ENCODE peak calls at places on chromosomes 2 and 18, in seven cellular contexts. Y is IMR-90; K is uterus; X is aorta; F is colonic mucosa; R is CD8-positive, alpha-beta T cell; U is fibroblast of lung. D is an unnamed sample.

GRCh38 chr2:62410015-62410453 is 96.0 kb downstream of the TMEM17 start:
- DNase-seq in Y (no peak), K (no peak), X (no peak), F (no peak), R (no peak), U (no peak), D (no peak)

GRCh38 chr2:237708961-237709360 is 81.6 kb downstream of the LRRFIP1 start:
- DNase-seq in Y (no peak), K (no peak), X (no peak), F (no peak), R (no peak), U (no peak), D (no peak)

GRCh38 chr2:109459485-109459884 is 154.3 kb downstream of the SEPTIN10 start:
- DNase-seq in Y (no peak), K (peak; percentile 7), X (peak; percentile 59), F (no peak), R (no peak), U (peak; percentile 53), D (peak; percentile 35)

GRCh38 chr2:144443837-144444236 is 76.1 kb downstream of the ZEB2 start:
- DNase-seq in Y (no peak), K (no peak), X (no peak), F (no peak), R (no peak), U (no peak), D (no peak)

GRCh38 chr18:30971338-30971956 is 71.1 kb downstream of the DSC3 start:
- DNase-seq in Y (peak; percentile 11), K (no peak), X (no peak), F (no peak), R (no peak), U (peak; percentile 9), D (no peak)

GRCh38 chr2:236360486-236360885 is 96.3 kb upstream of the ASB18 start:
- DNase-seq in Y (no peak), K (no peak), X (no peak), F (no peak), R (no peak), U (peak; percentile 41), D (no peak)

GRCh38 chr2:148507970-148508369 is 136.6 kb upstream of the EPC2 start:
- DNase-seq in Y (no peak), K (no peak), X (no peak), F (no peak), R (no peak), U (no peak), D (no peak)

GRCh38 chr2:96164459-96165184 is 19.4 kb upstream of the DUSP2 start:
- DNase-seq in Y (no peak), K (no peak), X (peak; percentile 69), F (no peak), R (peak; percentile 59), U (no peak), D (no peak)

GRCh38 chr2:29233428-29233827 is 118.2 kb downstream of the CLIP4 start:
- DNase-seq in Y (no peak), K (no peak), X (no peak), F (no peak), R (no peak), U (no peak), D (no peak)

GRCh38 chr2:19195681-19196080 is 162.7 kb downstream of the OSR1 start:
- DNase-seq in Y (peak; percentile 63), K (no peak), X (no peak), F (no peak), R (no peak), U (no peak), D (no peak)

GRCh38 chr2:62014102-62014501 is 108.6 kb downstream of the COMMD1 start:
- DNase-seq in Y (peak; percentile 70), K (peak; percentile 57), X (peak; percentile 80), F (peak; percentile 40), R (no peak), U (peak; percentile 81), D (peak; percentile 81)

GRCh38 chr18:63186934-63187574 is 132.5 kb downstream of the BCL2 start:
- DNase-seq in Y (no peak), K (no peak), X (no peak), F (no peak), R (no peak), U (no peak), D (no peak)

GRCh38 chr2:201154615-201155014 is 28.3 kb upstream of the CASP10 start:
- DNase-seq in Y (no peak), K (no peak), X (no peak), F (no peak), R (no peak), U (no peak), D (no peak)

GRCh38 chr2:235594041-235594440 is 100.2 kb downstream of the AGAP1 start:
- DNase-seq in Y (peak; percentile 89), K (no peak), X (no peak), F (no peak), R (no peak), U (peak; percentile 82), D (no peak)

GRCh38 chr18:45320724-45321123 is 294.6 kb upstream of the SLC14A2 start:
- DNase-seq in Y (no peak), K (no peak), X (no peak), F (no peak), R (no peak), U (peak; percentile 70), D (no peak)

GRCh38 chr2:177474904-177475474 is 82.4 kb downstream of the AGPS start:
- DNase-seq in Y (peak; percentile 52), K (no peak), X (no peak), F (no peak), R (no peak), U (peak; percentile 84), D (no peak)

GRCh38 chr2:6506311-6507258 is 359.1 kb downstream of the CMPK2 start:
- DNase-seq in Y (peak; percentile 43), K (no peak), X (no peak), F (peak; percentile 24), R (no peak), U (peak; percentile 96), D (no peak)

DNA sequence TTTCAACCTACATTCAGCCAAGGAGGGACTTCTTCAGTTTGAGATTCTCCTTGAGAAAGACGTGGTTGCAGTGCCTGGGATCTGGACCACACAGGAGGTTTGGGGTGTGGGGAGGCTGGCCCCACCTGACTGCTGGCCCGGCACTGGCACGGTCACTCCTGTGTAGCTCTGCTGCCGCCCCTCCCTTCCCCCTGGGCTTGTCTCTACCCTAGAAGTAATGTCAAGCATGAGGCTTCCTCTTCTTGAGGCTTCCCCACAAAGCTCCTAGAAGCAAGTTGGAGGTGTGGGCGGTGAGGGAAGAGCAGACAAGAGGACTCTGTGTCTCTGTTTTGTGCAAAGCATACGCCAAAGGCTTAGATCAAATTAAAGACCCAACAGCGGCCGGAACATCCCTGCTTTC is 8.7 kb downstream of the KLHL29 start:
- DNase-seq in Y (no peak), K (no peak), X (no peak), F (no peak), R (no peak), U (no peak), D (no peak)
- H3K27me3 ChIP-seq in Y (no peaks in the 10 kb centered on the region), K (no peaks in the 10 kb centered on the region), X (no peaks in the 10 kb centered on the region), F (no peaks in the 10 kb centered on the region), R (peaks cover 4% of the 10 kb centered on the region), U (no peaks in the 10 kb centered on the region), D (no peaks in the 10 kb centered on the region)

GRCh38 chr2:226839960-226840359 is 4.1 kb downstream of the RHBDD1 start:
- DNase-seq in Y (no peak), K (no peak), X (no peak), F (no peak), R (no peak), U (no peak), D (no peak)
- H3K4me1 ChIP-seq in Y (peaks cover 2% of the 10 kb centered on the region), K (peaks cover 4% of the 10 kb centered on the region), X (no peaks in the 10 kb centered on the region), F (peaks cover 7% of the 10 kb centered on the region), R (peaks cover 48% of the 10 kb centered on the region), U (no peaks in the 10 kb centered on the region), D (peaks cover 22% of the 10 kb centered on the region)

DNA sequence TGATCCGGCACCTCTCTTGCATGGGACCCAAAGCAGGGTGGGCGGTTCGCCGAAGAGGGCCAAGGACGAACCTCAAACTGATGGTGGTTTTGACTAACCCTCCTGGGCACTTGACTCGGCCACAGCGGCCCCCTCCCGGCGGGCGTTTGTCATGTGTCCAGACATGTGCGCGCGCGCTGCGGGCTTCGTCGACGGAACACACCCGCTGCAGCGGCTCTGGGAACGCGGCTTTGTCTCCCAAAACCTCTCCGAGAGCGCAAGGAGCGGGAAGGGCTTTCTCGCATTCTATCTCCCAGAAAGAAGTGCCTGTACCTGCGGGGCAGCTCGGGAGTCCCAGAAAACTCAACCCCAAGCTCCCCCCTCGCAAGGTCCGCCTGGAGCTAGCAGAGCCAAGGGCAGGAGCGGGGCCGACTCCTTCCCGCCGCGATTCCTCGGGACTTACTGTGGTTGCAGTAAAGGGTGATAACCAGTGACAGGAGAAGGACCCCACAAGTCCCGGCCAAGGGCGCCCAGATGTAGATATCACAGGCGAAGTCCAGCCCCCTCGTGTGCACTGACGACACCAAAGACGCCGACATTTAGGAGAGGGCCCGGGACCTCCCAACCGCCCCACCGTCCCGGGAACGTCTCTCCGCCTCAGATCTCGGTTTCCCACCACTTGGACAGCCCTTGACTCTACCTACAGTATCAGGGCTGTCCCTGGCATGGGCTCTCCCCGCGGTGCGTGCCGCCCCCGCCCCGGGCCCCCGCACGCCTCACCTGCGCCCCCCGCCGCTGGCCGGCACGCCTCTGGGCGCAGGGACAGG is 1.6 kb downstream of the CD8A start:
- DNase-seq in Y (no peak), K (no peak), X (peak; percentile 83), F (no peak), R (peak; percentile 62), U (no peak), D (no peak)
- H3K27me3 ChIP-seq in Y (peaks cover 74% of the 10 kb centered on the region), K (peaks cover 45% of the 10 kb centered on the region), X (no peaks in the 10 kb centered on the region), F (peaks cover 50% of the 10 kb centered on the region), R (no peaks in the 10 kb centered on the region), U (peaks cover 47% of the 10 kb centered on the region), D (peaks cover 48% of the 10 kb centered on the region)

GRCh38 chr2:226799211-226799975 is at the start of gene IRS1:
- DNase-seq in Y (peak; percentile 79), K (peak; percentile 82), X (peak; percentile 92), F (peak; percentile 65), R (peak; percentile 71), U (peak; percentile 82), D (peak; percentile 77)
- H3K4me1 ChIP-seq in Y (peaks cover 2% of the 10 kb centered on the region), K (no peaks in the 10 kb centered on the region), X (no peaks in the 10 kb centered on the region), F (no peaks in the 10 kb centered on the region), R (peaks cover 26% of the 10 kb centered on the region), U (peaks cover 7% of the 10 kb centered on the region), D (peaks cover 43% of the 10 kb centered on the region)

D was measured in adrenal gland.